ENCODE peak calls at places on chromosomes 7 and 10, in four cellular contexts. I, Y, G and K are unnamed samples.

GRCh38 chr10:86711957-86712708 is 43.8 kb downstream of the LDB3 start:
- DNase-seq in G (peak; percentile 92), Y (peak; percentile 58), I (no peak), K (peak; percentile 69)

GRCh38 chr7:71739520-71740195 is 607.7 kb downstream of the GALNT17 start:
- DNase-seq in I (no peak), G (no peak), Y (no peak), K (no peak)

GRCh38 chr7:81944103-81944502 is 174.3 kb upstream of the HGF start:
- DNase-seq in G (no peak), Y (no peak), I (no peak), K (no peak)

GRCh38 chr7:108004220-108005142 is 1.5 kb upstream of the LAMB1 start:
- DNase-seq in I (no peak), Y (no peak), G (no peak), K (no peak)

GRCh38 chr10:3068968-3069737 is 1.8 kb downstream of the PFKP start:
- DNase-seq in I (no peak), G (no peak), Y (no peak), K (peak; percentile 17)

GRCh38 chr7:45084336-45084735 is 4.4 kb downstream of the NACAD start:
- DNase-seq in I (no peak), G (no peak), Y (no peak), K (no peak)

GRCh38 chr10:91856637-91857036 is 52.6 kb downstream of the FGFBP3 start:
- DNase-seq in I (no peak), G (no peak), Y (no peak), K (no peak)

GRCh38 chr7:151599401-151600227 is 79.9 kb upstream of the RHEB start:
- DNase-seq in G (no peak), I (no peak), Y (no peak), K (peak; percentile 74)

GRCh38 chr10:109726473-109726872 is 196.8 kb downstream of the XPNPEP1 start:
- DNase-seq in Y (no peak), I (no peak), G (no peak), K (no peak)

GRCh38 chr10:14820010-14820774 is 17.6 kb downstream of the CDNF start:
- DNase-seq in I (no peak), Y (no peak), G (no peak), K (peak; percentile 37)

GRCh38 chr10:59234814-59235429 is 58.5 kb downstream of the PHYHIPL start:
- DNase-seq in Y (no peak), I (no peak), G (no peak), K (no peak)

GRCh38 chr10:18822156-18822555 is 162.9 kb downstream of the ARL5B start:
- DNase-seq in I (no peak), G (no peak), Y (no peak), K (peak; percentile 0)

GRCh38 chr10:132486539-132487121 is 51.0 kb upstream of the INPP5A start:
- DNase-seq in Y (no peak), I (no peak), G (no peak), K (no peak)

GRCh38 chr10:127881262-127881661 is 11.5 kb downstream of the CLRN3 start:
- DNase-seq in Y (no peak), I (no peak), G (peak; percentile 72), K (no peak)

GRCh38 chr7:158357106-158357897 is 230.3 kb downstream of the PTPRN2 start:
- DNase-seq in G (peak; percentile 75), I (no peak), Y (no peak), K (no peak)

GRCh38 chr10:33539137-33539536 is 204.7 kb upstream of the NRP1 start:
- DNase-seq in Y (no peak), G (no peak), I (no peak), K (no peak)

GRCh38 chr7:94431620-94432295 is 37.1 kb downstream of the COL1A2 start:
- DNase-seq in Y (no peak), I (no peak), G (no peak), K (no peak)

GRCh38 chr10:103045961-103046360 is 127.9 kb downstream of the CNNM2 start:
- DNase-seq in I (no peak), Y (no peak), G (no peak), K (no peak)
- TF ChIP-seq POLR2A in I (no peak), Y (no peak), G (no peak), K (no peak)

DNA sequence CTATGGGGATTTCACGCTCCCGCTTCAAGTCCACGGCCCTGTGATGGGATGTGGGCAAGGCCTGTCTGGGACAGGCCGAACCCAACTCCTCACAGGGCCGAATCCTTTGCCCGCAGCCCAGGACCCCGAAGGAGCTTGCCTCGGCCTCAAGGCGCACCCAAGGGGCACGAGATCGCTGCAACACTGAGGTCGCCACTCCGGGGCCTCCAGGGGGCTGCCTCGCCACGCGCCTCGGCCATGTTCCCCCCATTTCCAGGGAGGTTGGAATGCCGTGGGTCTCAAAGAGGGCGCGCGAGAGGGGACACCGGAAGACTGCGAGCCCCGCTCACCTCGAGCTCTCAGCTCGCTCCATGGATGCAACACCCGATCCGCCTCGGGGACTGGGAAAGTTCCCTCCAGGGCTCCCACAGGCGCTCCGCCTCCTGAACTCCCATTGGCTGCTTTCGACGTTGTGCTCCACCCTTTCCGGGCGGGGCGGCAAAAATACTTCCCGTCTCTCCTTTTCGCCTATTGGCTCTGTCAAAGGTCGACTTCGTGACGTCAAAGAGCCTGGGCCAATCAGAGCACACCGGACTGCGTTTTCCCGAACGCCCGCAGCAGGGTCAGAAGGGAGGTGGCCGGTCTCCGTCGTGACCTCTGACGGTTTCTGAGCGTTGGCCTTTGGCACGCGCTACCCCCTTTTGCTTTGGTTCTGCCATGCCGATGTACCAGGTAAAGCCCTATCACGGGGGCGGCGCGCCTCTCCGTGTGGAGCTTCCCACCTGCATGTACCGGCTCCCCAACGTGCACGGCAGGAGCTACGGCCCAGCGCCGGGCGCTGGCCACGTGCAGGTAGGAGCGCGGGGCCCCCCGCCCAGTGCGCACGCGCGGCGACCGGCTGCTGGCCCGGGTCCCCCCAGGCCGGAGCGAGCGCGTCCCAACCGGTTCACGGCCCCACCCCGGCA is at the start of the genes AIMP2 and PMS2:
- DNase-seq in I (peak; percentile 98), Y (peak; percentile 100), G (peak; percentile 100), K (peak; percentile 97)
- TF ChIP-seq POLR2A in I (peak; percentile 18), Y (peak; percentile 86), G (peak; percentile 15), K (peak; percentile 88)

DNA sequence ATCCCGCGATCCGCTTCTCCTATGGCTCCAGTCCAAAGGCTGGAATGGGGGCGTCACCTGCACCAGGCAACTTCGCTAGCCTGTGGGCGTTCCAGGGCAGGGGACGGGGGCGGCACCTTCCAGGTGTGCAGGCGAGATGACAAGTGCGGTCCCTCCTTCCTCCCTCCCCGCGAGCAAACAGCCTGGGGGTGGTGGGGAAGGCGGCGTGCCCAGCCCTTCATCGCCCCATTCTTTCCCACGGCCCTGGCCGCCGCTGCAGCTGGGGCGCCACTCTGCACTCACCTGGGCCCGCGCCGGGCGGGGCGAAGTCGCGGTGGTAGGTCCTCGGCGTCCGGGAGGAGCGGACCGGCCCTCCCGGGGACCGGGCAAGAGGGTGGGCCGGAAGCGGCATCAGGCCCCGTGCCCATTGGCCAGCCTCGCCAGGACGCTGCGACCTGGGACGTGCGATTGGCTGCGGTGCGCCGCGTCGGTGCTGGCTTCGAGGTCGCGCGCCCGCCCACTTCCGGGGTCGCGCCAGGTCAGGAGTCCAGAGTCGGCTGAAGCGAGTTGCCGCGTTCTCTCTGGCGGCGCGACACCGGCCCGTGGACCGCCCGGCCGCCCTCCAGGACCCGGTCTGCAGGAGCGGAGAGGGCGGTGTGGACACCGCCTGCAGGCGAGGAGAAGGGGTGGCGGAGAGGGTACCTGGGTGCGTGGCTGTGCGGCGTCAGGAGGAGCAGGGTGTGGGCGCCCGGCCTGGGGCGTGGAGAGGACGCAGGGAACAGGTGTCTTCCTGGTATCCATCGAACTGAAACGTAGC is at the start of gene TECPR1:
- DNase-seq in G (peak; percentile 99), Y (peak; percentile 94), I (peak; percentile 89), K (peak; percentile 99)
- TF ChIP-seq POLR2A in G (no peak), Y (peak; percentile 60), I (no peak), K (peak; percentile 71)

DNA sequence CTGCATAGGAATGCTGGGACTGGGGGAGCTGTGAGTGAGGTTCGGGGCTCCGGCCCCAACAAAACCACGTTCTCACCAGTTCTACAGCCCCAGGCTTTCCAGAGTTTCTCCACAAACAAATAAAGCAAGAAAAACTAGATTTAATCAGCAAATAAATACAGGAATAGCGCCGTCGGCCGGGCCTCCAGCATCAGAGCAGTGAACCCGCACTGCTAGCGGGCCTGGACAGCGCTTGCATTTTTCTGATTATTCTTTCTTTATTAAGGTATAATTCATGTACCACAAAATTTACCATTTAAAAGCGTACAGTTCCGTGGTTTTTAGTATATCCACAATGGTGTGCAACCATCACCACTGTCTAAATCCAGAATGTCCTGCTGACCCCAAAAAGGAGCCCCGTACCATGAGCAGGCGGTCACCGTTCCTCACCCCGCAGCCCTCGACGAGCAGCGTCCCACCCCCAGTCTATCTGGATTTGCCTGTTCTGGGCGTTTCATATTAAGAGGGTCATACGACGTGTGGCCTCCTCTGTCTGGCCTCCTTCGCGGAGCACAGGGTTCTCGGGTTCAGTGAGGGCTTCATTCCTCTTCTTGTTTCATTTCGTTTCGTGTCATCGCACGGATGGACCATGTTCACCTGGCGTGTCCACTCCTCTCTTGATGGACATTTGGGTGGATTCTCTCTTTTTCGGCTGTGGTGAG is 35.5 kb upstream of the FOXL3 start:
- DNase-seq in Y (no peak), G (no peak), I (no peak), K (no peak)
- TF ChIP-seq POLR2A in Y (no peak), G (no peak), I (no peak), K (no peak)

GRCh38 chr10:11243425-11244222 is 226.0 kb downstream of the CELF2 start:
- DNase-seq in G (no peak), I (no peak), Y (no peak), K (no peak)

GRCh38 chr10:11245510-11245909 is 227.8 kb downstream of the CELF2 start:
- DNase-seq in G (no peak), Y (no peak), I (no peak), K (no peak)

GRCh38 chr10:11245981-11246590 is 228.4 kb downstream of the CELF2 start:
- DNase-seq in G (no peak), I (no peak), Y (no peak), K (no peak)

GRCh38 chr10:11246752-11247467 is 229.2 kb downstream of the CELF2 start:
- DNase-seq in I (no peak), G (no peak), Y (no peak), K (no peak)

DNA sequence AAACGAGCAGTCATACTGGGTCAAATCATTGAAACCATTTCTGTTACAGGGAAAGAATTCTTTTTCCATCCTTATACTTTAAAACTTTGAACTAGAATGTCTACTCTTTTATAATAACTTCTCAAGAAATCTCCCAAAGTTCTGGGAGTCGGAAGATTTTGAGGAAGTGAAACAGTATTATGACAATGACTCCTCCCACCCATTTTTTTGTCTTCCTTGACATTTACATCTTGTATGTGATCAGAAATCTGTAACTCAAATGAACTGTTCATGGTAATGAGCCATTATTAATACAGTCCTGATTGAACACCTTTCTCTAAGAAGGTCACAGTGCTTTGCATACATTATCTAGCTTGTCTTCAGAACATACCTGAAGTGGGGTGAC is 227.4 kb downstream of the CELF2 start:
- DNase-seq in I (no peak), G (no peak), Y (no peak), K (no peak)
- TF ChIP-seq POLR2A in I (no peak), G (no peak), Y (no peak), K (no peak)